ENCODE peak calls at places on chromosomes 7 and 10, in eight cellular contexts. I, E, Y, H, P, Q, L and T are unnamed samples.

GRCh38 chr10:28738200-28738599 is 60.9 kb downstream of the BAMBI start:
- DNase-seq in E (no peak), H (no peak), I (no peak), Y (no peak), P (no peak), Q (no peak), L (peak; percentile 32), T (no peak)

GRCh38 chr10:69483988-69484387 is 32.7 kb downstream of the TSPAN15 start:
- DNase-seq in I (no peak), P (no peak), Q (no peak), E (peak; percentile 70), L (no peak), H (no peak), Y (no peak), T (no peak)

GRCh38 chr7:1925349-1925748 is 255.3 kb downstream of the ELFN1 start:
- DNase-seq in I (no peak), P (no peak), Y (no peak), Q (no peak), H (no peak), E (no peak), L (no peak), T (no peak)

GRCh38 chr7:128409435-128410091 is at the start of gene IMPDH1:
- DNase-seq in Y (no peak), Q (peak; percentile 94), I (peak; percentile 95), L (peak; percentile 91), P (peak; percentile 77), H (peak; percentile 81), E (peak; percentile 73), T (peak; percentile 76)

GRCh38 chr10:86264481-86265231 is 101.9 kb downstream of the GRID1 start:
- DNase-seq in P (no peak), L (no peak), Y (no peak), H (no peak), Q (no peak), E (no peak), I (no peak), T (no peak)

GRCh38 chr10:132169766-132170560 is 16.8 kb upstream of the DPYSL4 start:
- DNase-seq in I (no peak), E (no peak), P (no peak), H (no peak), Y (no peak), L (no peak), Q (peak; percentile 11), T (no peak)

GRCh38 chr10:61902448-61903183 is 1.1 kb downstream of the ARID5B start:
- DNase-seq in H (peak; percentile 69), E (peak; percentile 82), Q (no peak), Y (no peak), I (peak; percentile 56), L (no peak), P (peak; percentile 59), T (peak; percentile 67)

GRCh38 chr10:112000466-112000865 is 183.1 kb downstream of the GPAM start:
- DNase-seq in P (no peak), I (no peak), Q (no peak), L (no peak), E (peak; percentile 48), H (no peak), Y (no peak), T (no peak)

GRCh38 chr10:88063861-88064521 is 200.6 kb downstream of the PTEN start:
- DNase-seq in P (no peak), Y (no peak), I (no peak), L (no peak), H (no peak), E (no peak), Q (no peak), T (no peak)

GRCh38 chr7:130886438-130887135 is 152.6 kb upstream of the KLF14 start:
- DNase-seq in H (no peak), I (no peak), L (no peak), E (peak; percentile 44), P (no peak), Q (no peak), Y (no peak), T (no peak)

GRCh38 chr7:149816794-149817193 is 21.4 kb upstream of the ZNF862 start:
- DNase-seq in H (no peak), Y (no peak), L (no peak), I (no peak), P (no peak), Q (no peak), E (no peak), T (no peak)

GRCh38 chr7:90698616-90699015 is 102.5 kb downstream of the CDK14 start:
- DNase-seq in L (no peak), H (no peak), Y (no peak), E (no peak), P (no peak), Q (no peak), I (no peak), T (no peak)

GRCh38 chr7:30175171-30175570 is 40.4 kb downstream of the MTURN start:
- DNase-seq in L (no peak), I (no peak), Q (no peak), P (no peak), E (no peak), H (no peak), Y (no peak), T (no peak)

GRCh38 chr10:65358565-65358964 is 1567.3 kb upstream of the LRRTM3 start:
- DNase-seq in L (peak; percentile 13), P (no peak), Q (peak; percentile 40), E (peak; percentile 46), Y (no peak), H (no peak), I (peak; percentile 39), T (no peak)

GRCh38 chr10:119542990-119543813 is 683 bp upstream of the RGS10 start:
- DNase-seq in H (peak; percentile 65), Y (no peak), Q (peak; percentile 66), I (peak; percentile 73), P (peak; percentile 40), E (peak; percentile 41), L (peak; percentile 62), T (peak; percentile 42)

GRCh38 chr10:4775808-4776207 is 50.2 kb upstream of the AKR1E2 start:
- DNase-seq in L (no peak), Q (no peak), E (peak; percentile 84), Y (no peak), P (no peak), I (no peak), H (no peak), T (no peak)

GRCh38 chr10:36220122-36220521 is 578.0 kb upstream of the FZD8 start:
- DNase-seq in P (no peak), L (no peak), E (no peak), I (no peak), Q (no peak), Y (no peak), H (no peak), T (no peak)